ENCODE peak calls at places on chromosomes 6 and 20, in nine cellular contexts. One of them, this sample, is unnamed.

GRCh38 chr6:169977434-169978265 is 226.2 kb downstream of the ERMARD start:
- DNase-seq in body of pancreas: peak
- DNase-seq in MM.1S: no peak
- DNase-seq in heart left ventricle: no peak
- DNase-seq in upper lobe of right lung: peak
- DNase-seq in pancreas: no peak
- DNase-seq in astrocyte: no peak
- DNase-seq in testis: no peak
- DNase-seq in endothelial cell of umbilical vein: no peak
- DNase-seq in this sample: peak

GRCh38 chr6:104019075-104019474 is 840.6 kb downstream of the HACE1 start:
- DNase-seq in body of pancreas: no peak
- DNase-seq in MM.1S: no peak
- DNase-seq in heart left ventricle: no peak
- DNase-seq in upper lobe of right lung: peak
- DNase-seq in pancreas: no peak
- DNase-seq in astrocyte: no peak
- DNase-seq in testis: no peak
- DNase-seq in endothelial cell of umbilical vein: no peak
- DNase-seq in this sample: no peak

GRCh38 chr20:54625497-54625896 is 150.1 kb downstream of the DOK5 start:
- DNase-seq in body of pancreas: peak
- DNase-seq in MM.1S: no peak
- DNase-seq in heart left ventricle: no peak
- DNase-seq in upper lobe of right lung: no peak
- DNase-seq in pancreas: peak
- DNase-seq in astrocyte: no peak
- DNase-seq in testis: no peak
- DNase-seq in endothelial cell of umbilical vein: no peak
- DNase-seq in this sample: no peak

GRCh38 chr20:46078954-46079353 is 10.8 kb downstream of the NCOA5 start:
- DNase-seq in body of pancreas: no peak
- DNase-seq in MM.1S: no peak
- DNase-seq in heart left ventricle: no peak
- DNase-seq in upper lobe of right lung: no peak
- DNase-seq in pancreas: no peak
- DNase-seq in astrocyte: no peak
- DNase-seq in testis: no peak
- DNase-seq in endothelial cell of umbilical vein: no peak
- DNase-seq in this sample: no peak

GRCh38 chr6:125307964-125308615 is 6.3 kb upstream of the HDDC2 start:
- DNase-seq in body of pancreas: no peak
- DNase-seq in MM.1S: no peak
- DNase-seq in heart left ventricle: no peak
- DNase-seq in upper lobe of right lung: no peak
- DNase-seq in pancreas: no peak
- DNase-seq in astrocyte: no peak
- DNase-seq in testis: no peak
- DNase-seq in endothelial cell of umbilical vein: no peak
- DNase-seq in this sample: no peak

GRCh38 chr20:8151371-8151770 is 19.3 kb downstream of the PLCB1 start:
- DNase-seq in body of pancreas: no peak
- DNase-seq in MM.1S: no peak
- DNase-seq in heart left ventricle: no peak
- DNase-seq in upper lobe of right lung: no peak
- DNase-seq in pancreas: no peak
- DNase-seq in astrocyte: peak
- DNase-seq in testis: no peak
- DNase-seq in endothelial cell of umbilical vein: peak
- DNase-seq in this sample: no peak

GRCh38 chr20:46562373-46563169 is 12.1 kb upstream of the OCSTAMP start:
- DNase-seq in body of pancreas: peak
- DNase-seq in MM.1S: peak
- DNase-seq in heart left ventricle: peak
- DNase-seq in upper lobe of right lung: no peak
- DNase-seq in pancreas: peak
- DNase-seq in astrocyte: peak
- DNase-seq in testis: peak
- DNase-seq in endothelial cell of umbilical vein: peak
- DNase-seq in this sample: peak

GRCh38 chr6:33807606-33808005 is 3.8 kb upstream of the MLN start:
- DNase-seq in body of pancreas: no peak
- DNase-seq in MM.1S: no peak
- DNase-seq in heart left ventricle: no peak
- DNase-seq in upper lobe of right lung: no peak
- DNase-seq in pancreas: no peak
- DNase-seq in astrocyte: no peak
- DNase-seq in testis: no peak
- DNase-seq in endothelial cell of umbilical vein: peak
- DNase-seq in this sample: no peak

GRCh38 chr6:10555625-10556309 is 34.6 kb downstream of the GCNT2 start:
- DNase-seq in body of pancreas: peak
- DNase-seq in MM.1S: no peak
- DNase-seq in heart left ventricle: peak
- DNase-seq in upper lobe of right lung: no peak
- DNase-seq in pancreas: peak
- DNase-seq in astrocyte: peak
- DNase-seq in testis: peak
- DNase-seq in endothelial cell of umbilical vein: peak
- DNase-seq in this sample: peak

GRCh38 chr6:2611092-2611491 is 139.6 kb downstream of the MYLK4 start:
- DNase-seq in body of pancreas: no peak
- DNase-seq in MM.1S: no peak
- DNase-seq in heart left ventricle: no peak
- DNase-seq in upper lobe of right lung: no peak
- DNase-seq in pancreas: peak
- DNase-seq in astrocyte: peak
- DNase-seq in testis: no peak
- DNase-seq in endothelial cell of umbilical vein: peak
- DNase-seq in this sample: no peak

GRCh38 chr6:37050854-37051137 is 45.3 kb downstream of the FGD2 start:
- DNase-seq in body of pancreas: no peak
- DNase-seq in MM.1S: no peak
- DNase-seq in heart left ventricle: no peak
- DNase-seq in upper lobe of right lung: no peak
- DNase-seq in pancreas: no peak
- DNase-seq in astrocyte: no peak
- DNase-seq in testis: no peak
- DNase-seq in endothelial cell of umbilical vein: no peak
- DNase-seq in this sample: no peak

GRCh38 chr20:24694157-24694726 is 224.8 kb downstream of the SYNDIG1 start:
- DNase-seq in body of pancreas: no peak
- DNase-seq in MM.1S: no peak
- DNase-seq in heart left ventricle: no peak
- DNase-seq in upper lobe of right lung: peak
- DNase-seq in pancreas: no peak
- DNase-seq in astrocyte: no peak
- DNase-seq in testis: peak
- DNase-seq in endothelial cell of umbilical vein: no peak
- DNase-seq in this sample: no peak

GRCh38 chr6:15752820-15753219 is 90.0 kb upstream of the DTNBP1 start:
- DNase-seq in body of pancreas: no peak
- DNase-seq in MM.1S: no peak
- DNase-seq in heart left ventricle: no peak
- DNase-seq in upper lobe of right lung: no peak
- DNase-seq in pancreas: no peak
- DNase-seq in astrocyte: no peak
- DNase-seq in testis: peak
- DNase-seq in endothelial cell of umbilical vein: no peak
- DNase-seq in this sample: no peak
- TF ChIP-seq CTCF in body of pancreas: no peak
- TF ChIP-seq CTCF in MM.1S: no peak
- TF ChIP-seq CTCF in heart left ventricle: no peak
- TF ChIP-seq CTCF in upper lobe of right lung: no peak
- TF ChIP-seq CTCF in pancreas: no peak
- TF ChIP-seq CTCF in astrocyte: no peak
- TF ChIP-seq CTCF in testis: no peak
- TF ChIP-seq CTCF in endothelial cell of umbilical vein: peak
- TF ChIP-seq CTCF in this sample: no peak

GRCh38 chr6:82363368-82364086 is at the start of gene TPBG:
- DNase-seq in body of pancreas: peak
- DNase-seq in MM.1S: peak
- DNase-seq in heart left ventricle: peak
- DNase-seq in upper lobe of right lung: peak
- DNase-seq in pancreas: peak
- DNase-seq in astrocyte: peak
- DNase-seq in testis: peak
- DNase-seq in endothelial cell of umbilical vein: peak
- DNase-seq in this sample: no peak

GRCh38 chr6:82362868-82363267 is 749 bp upstream of the TPBG start:
- DNase-seq in body of pancreas: no peak
- DNase-seq in MM.1S: no peak
- DNase-seq in heart left ventricle: no peak
- DNase-seq in upper lobe of right lung: no peak
- DNase-seq in pancreas: no peak
- DNase-seq in astrocyte: peak
- DNase-seq in testis: no peak
- DNase-seq in endothelial cell of umbilical vein: no peak
- DNase-seq in this sample: no peak

GRCh38 chr6:82364087-82365010 is 732 bp downstream of the TPBG start:
- DNase-seq in body of pancreas: peak
- DNase-seq in MM.1S: no peak
- DNase-seq in heart left ventricle: peak
- DNase-seq in upper lobe of right lung: peak
- DNase-seq in pancreas: peak
- DNase-seq in astrocyte: peak
- DNase-seq in testis: peak
- DNase-seq in endothelial cell of umbilical vein: peak
- DNase-seq in this sample: no peak

GRCh38 chr6:82362144-82362543 is 1.5 kb upstream of the TPBG start:
- DNase-seq in body of pancreas: no peak
- DNase-seq in MM.1S: no peak
- DNase-seq in heart left ventricle: no peak
- DNase-seq in upper lobe of right lung: no peak
- DNase-seq in pancreas: no peak
- DNase-seq in astrocyte: no peak
- DNase-seq in testis: no peak
- DNase-seq in endothelial cell of umbilical vein: no peak
- DNase-seq in this sample: no peak

GRCh38 chr6:82365011-82365751 is 1.6 kb downstream of the TPBG start:
- DNase-seq in body of pancreas: peak
- DNase-seq in MM.1S: no peak
- DNase-seq in heart left ventricle: peak
- DNase-seq in upper lobe of right lung: peak
- DNase-seq in pancreas: peak
- DNase-seq in astrocyte: peak
- DNase-seq in testis: peak
- DNase-seq in endothelial cell of umbilical vein: peak
- DNase-seq in this sample: peak
- H3K27ac ChIP-seq in body of pancreas: peak
- H3K27ac ChIP-seq in MM.1S: no peak
- H3K27ac ChIP-seq in heart left ventricle: peak
- H3K27ac ChIP-seq in upper lobe of right lung: peak
- H3K27ac ChIP-seq in pancreas: peak
- H3K27ac ChIP-seq in astrocyte: peak
- H3K27ac ChIP-seq in testis: peak
- H3K27ac ChIP-seq in endothelial cell of umbilical vein: no peak
- H3K27ac ChIP-seq in this sample: no peak

GRCh38 chr20:40685349-40685748 is 3.7 kb downstream of the MAFB start:
- DNase-seq in body of pancreas: no peak
- DNase-seq in MM.1S: no peak
- DNase-seq in heart left ventricle: no peak
- DNase-seq in upper lobe of right lung: no peak
- DNase-seq in pancreas: no peak
- DNase-seq in astrocyte: no peak
- DNase-seq in testis: no peak
- DNase-seq in endothelial cell of umbilical vein: no peak
- DNase-seq in this sample: no peak

GRCh38 chr20:40686893-40687292 is 2.1 kb downstream of the MAFB start:
- DNase-seq in body of pancreas: no peak
- DNase-seq in MM.1S: no peak
- DNase-seq in heart left ventricle: no peak
- DNase-seq in upper lobe of right lung: no peak
- DNase-seq in pancreas: no peak
- DNase-seq in astrocyte: no peak
- DNase-seq in testis: no peak
- DNase-seq in endothelial cell of umbilical vein: no peak
- DNase-seq in this sample: no peak

GRCh38 chr20:40688129-40689099 is 622 bp downstream of the MAFB start:
- DNase-seq in body of pancreas: no peak
- DNase-seq in MM.1S: no peak
- DNase-seq in heart left ventricle: no peak
- DNase-seq in upper lobe of right lung: no peak
- DNase-seq in pancreas: peak
- DNase-seq in astrocyte: peak
- DNase-seq in testis: no peak
- DNase-seq in endothelial cell of umbilical vein: no peak
- DNase-seq in this sample: no peak

GRCh38 chr20:40687384-40688128 is 1.5 kb downstream of the MAFB start:
- DNase-seq in body of pancreas: peak
- DNase-seq in MM.1S: no peak
- DNase-seq in heart left ventricle: peak
- DNase-seq in upper lobe of right lung: peak
- DNase-seq in pancreas: peak
- DNase-seq in astrocyte: peak
- DNase-seq in testis: peak
- DNase-seq in endothelial cell of umbilical vein: peak
- DNase-seq in this sample: peak

DNA sequence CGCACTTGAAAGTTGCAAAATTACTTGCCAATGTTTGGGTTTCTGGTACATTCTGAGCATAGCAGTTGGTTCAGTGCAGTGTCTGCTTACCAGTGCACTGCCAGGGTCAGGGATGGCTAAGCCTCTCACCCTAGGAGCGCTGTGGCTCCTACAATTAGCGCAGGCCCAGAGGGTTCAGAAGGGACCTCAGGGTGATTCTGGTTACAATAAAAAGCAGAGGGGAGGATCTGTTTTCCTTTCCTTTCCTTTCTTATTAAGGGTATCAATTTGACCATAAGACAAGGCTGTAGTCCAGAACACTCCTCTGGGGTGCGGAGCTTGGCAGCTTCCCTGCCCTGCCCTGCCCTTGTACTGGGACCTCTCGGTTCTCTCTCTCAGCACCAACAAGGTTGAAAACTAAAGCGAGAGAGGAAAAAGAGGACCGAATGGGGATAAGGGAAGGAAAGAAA is 2.6 kb downstream of the MAFB start:
- DNase-seq in body of pancreas: peak
- DNase-seq in MM.1S: no peak
- DNase-seq in heart left ventricle: no peak
- DNase-seq in upper lobe of right lung: no peak
- DNase-seq in pancreas: no peak
- DNase-seq in astrocyte: no peak
- DNase-seq in testis: no peak
- DNase-seq in endothelial cell of umbilical vein: peak
- DNase-seq in this sample: no peak
- H3K4me3 ChIP-seq in body of pancreas: no peak
- H3K4me3 ChIP-seq in MM.1S: no peak
- H3K4me3 ChIP-seq in heart left ventricle: peak
- H3K4me3 ChIP-seq in upper lobe of right lung: peak
- H3K4me3 ChIP-seq in pancreas: peak
- H3K4me3 ChIP-seq in astrocyte: no peak
- H3K4me3 ChIP-seq in testis: peak
- H3K4me3 ChIP-seq in endothelial cell of umbilical vein: no peak
- H3K4me3 ChIP-seq in this sample: peak

DNA sequence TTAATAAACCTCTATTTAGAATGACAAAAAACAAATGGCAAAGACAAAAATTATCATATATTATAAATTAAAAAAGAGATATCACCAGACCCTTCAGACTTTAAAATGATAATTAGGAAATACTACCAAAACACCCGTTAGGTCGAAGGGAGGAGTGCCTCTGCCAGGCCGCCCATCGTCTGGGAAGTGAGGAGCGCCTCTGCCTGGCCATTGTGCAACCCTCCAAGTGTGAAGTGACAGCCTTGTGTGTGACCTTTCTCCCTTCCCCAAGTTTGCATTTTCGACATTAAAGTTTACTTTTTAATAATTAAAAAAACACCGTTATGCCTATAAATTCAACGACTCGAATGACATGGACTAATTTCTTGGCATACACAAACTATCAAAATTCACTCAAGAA is 64.5 kb upstream of the TASP1 start:
- DNase-seq in body of pancreas: no peak
- DNase-seq in MM.1S: no peak
- DNase-seq in heart left ventricle: no peak
- DNase-seq in upper lobe of right lung: no peak
- DNase-seq in pancreas: no peak
- DNase-seq in astrocyte: no peak
- DNase-seq in testis: no peak
- DNase-seq in endothelial cell of umbilical vein: no peak
- DNase-seq in this sample: no peak
- TF ChIP-seq CTCF in body of pancreas: no peak
- TF ChIP-seq CTCF in MM.1S: no peak
- TF ChIP-seq CTCF in heart left ventricle: no peak
- TF ChIP-seq CTCF in upper lobe of right lung: no peak
- TF ChIP-seq CTCF in pancreas: no peak
- TF ChIP-seq CTCF in astrocyte: no peak
- TF ChIP-seq CTCF in testis: no peak
- TF ChIP-seq CTCF in endothelial cell of umbilical vein: no peak
- TF ChIP-seq CTCF in this sample: no peak

This sample was measured in dorsolateral prefrontal cortex.